ENCODE peak calls at places on chromosomes 3 and 15, in five cellular contexts. S is tibial artery, I is breast epithelium, A is fibroblast of lung, X is neuronal stem cell. B is an unnamed sample.

GRCh38 chr15:69078638-69079037 is 64.1 kb downstream of the NOX5 start:
- DNase-seq in S (no peak), I (no peak), A (no peak), X (no peak), B (no peak)

GRCh38 chr3:43785551-43785950 is 94.8 kb downstream of the ABHD5 start:
- DNase-seq in S (no peak), I (no peak), A (peak; percentile 25), X (no peak), B (no peak)

GRCh38 chr15:52394020-52394608 is 98.5 kb upstream of the MYO5C start:
- DNase-seq in S (no peak), I (no peak), A (peak; percentile 6), X (no peak), B (no peak)

GRCh38 chr15:62848631-62849050 is 193.9 kb upstream of the TPM1 start:
- DNase-seq in S (no peak), I (no peak), A (peak; percentile 40), X (no peak), B (no peak)

GRCh38 chr3:121667333-121667732 is 6.6 kb upstream of the HCLS1 start:
- DNase-seq in S (no peak), I (no peak), A (no peak), X (no peak), B (no peak)

GRCh38 chr3:32401141-32401540 is 9.5 kb downstream of the CMTM7 start:
- DNase-seq in S (no peak), I (no peak), A (no peak), X (no peak), B (no peak)

GRCh38 chr15:77622212-77622941 is 10.3 kb downstream of the LINGO1 start:
- DNase-seq in S (no peak), I (no peak), A (no peak), X (no peak), B (no peak)

GRCh38 chr3:48023377-48023776 is 7.2 kb upstream of the MAP4 start:
- DNase-seq in S (no peak), I (no peak), A (no peak), X (no peak), B (no peak)

GRCh38 chr15:48800245-48800644 is 10.6 kb downstream of the CEP152 start:
- DNase-seq in S (no peak), I (no peak), A (no peak), X (no peak), B (no peak)

GRCh38 chr15:80615783-80616391 is 79.2 kb upstream of the ABHD17C start:
- DNase-seq in S (no peak), I (peak; percentile 71), A (peak; percentile 54), X (no peak), B (no peak)

GRCh38 chr3:171380711-171381435 is 79.3 kb downstream of the TNIK start:
- DNase-seq in S (no peak), I (no peak), A (no peak), X (no peak), B (no peak)

GRCh38 chr3:40382617-40382979 is 4.4 kb upstream of the ENTPD3 start:
- DNase-seq in S (no peak), I (no peak), A (no peak), X (no peak), B (no peak)

GRCh38 chr3:39166134-39166710 is 12.8 kb upstream of the CSRNP1 start:
- DNase-seq in S (peak; percentile 65), I (no peak), A (peak; percentile 91), X (no peak), B (no peak)

GRCh38 chr3:154730221-154730620 is 300.2 kb upstream of the GPR149 start:
- DNase-seq in S (no peak), I (no peak), A (no peak), X (no peak), B (no peak)

DNA sequence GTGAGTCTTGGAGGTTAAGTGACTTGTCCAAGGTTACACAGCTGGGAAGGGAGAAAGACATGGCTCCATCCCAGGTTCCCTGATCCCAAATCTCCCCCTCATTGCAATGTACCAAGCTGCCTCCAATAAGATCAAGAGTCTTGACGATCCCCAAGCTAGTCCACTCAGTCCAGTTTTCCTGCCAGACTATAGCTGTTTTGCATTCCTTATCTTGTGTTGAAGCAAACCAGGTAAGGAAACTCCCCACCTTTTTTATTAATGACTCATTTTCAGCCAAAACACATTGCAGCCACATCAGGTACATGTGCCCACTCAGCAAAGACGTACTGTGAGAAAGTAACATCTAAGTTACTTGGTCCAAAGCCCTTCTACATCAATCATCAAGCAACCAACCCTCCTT is 41.9 kb downstream of the LIPC start:
- DNase-seq in S (no peak), I (no peak), A (peak; percentile 96), X (no peak), B (no peak)
- H3K4me1 ChIP-seq in S (no peaks in the 10 kb centered on the region), I (no peaks in the 10 kb centered on the region), A (peaks cover 19% of the 10 kb centered on the region), X (peaks cover 31% of the 10 kb centered on the region), B (peaks cover 23% of the 10 kb centered on the region)

GRCh38 chr3:152264378-152264777 is 4.4 kb upstream of the MBNL1 start:
- DNase-seq in S (no peak), I (no peak), A (no peak), X (no peak), B (no peak)
- H3K27ac ChIP-seq in S (peak overlapping the region; percentile 93), I (no peak overlapping the region), A (no peak overlapping the region), X (no peak overlapping the region), B (no peak overlapping the region)

GRCh38 chr15:40436892-40437753 is 3.6 kb upstream of the BAHD1 start:
- DNase-seq in S (no peak), I (no peak), A (no peak), X (no peak), B (no peak)

GRCh38 chr15:40438712-40439111 is 2.0 kb upstream of the BAHD1 start:
- DNase-seq in S (no peak), I (no peak), A (no peak), X (no peak), B (no peak)

GRCh38 chr15:40436116-40436891 is 4.4 kb upstream of the BAHD1 start:
- DNase-seq in S (no peak), I (no peak), A (no peak), X (no peak), B (no peak)

GRCh38 chr15:40437754-40438687 is 2.7 kb upstream of the BAHD1 start:
- DNase-seq in S (no peak), I (no peak), A (no peak), X (no peak), B (no peak)

DNA sequence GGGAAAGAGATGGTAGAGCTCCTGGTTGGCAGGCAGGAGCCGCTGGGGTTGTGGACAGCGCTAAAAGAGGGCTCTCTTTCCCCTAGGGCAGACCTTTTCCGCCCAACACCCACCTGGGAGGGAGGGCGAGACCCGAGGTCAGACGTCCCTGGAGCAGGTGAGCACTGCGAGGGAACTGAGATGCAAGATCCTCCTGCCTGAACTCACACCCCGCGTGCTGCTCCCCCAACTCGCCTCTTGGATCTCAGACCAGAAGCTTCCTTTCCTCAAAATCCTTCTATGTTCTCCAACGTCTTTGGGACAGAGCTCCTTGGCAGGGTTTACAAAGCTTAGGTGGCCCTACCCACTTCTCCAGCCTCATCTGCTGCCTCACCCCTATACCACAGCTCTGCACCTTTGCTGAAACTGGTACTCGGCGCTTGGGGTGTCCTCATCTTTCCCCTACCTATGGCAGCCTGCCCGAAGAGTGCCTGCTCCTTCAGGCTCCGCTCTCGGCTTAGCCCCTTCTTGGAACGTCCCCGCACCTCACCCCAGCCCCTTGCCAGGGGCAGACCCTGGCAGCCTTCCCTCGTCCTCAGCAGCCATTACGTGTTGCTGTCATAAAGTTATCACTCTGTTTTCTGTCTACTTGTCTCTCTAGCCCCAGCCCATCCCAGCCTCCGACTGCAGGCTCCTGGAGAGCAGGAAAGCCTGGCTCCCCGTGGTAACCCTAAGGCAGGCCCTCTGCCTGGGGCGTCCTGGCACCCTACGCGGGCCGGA is 5.2 kb upstream of the BAHD1 start:
- DNase-seq in S (no peak), I (no peak), A (no peak), X (no peak), B (no peak)
- H3K4me3 ChIP-seq in S (peak overlapping the region; percentile 48), I (peak overlapping the region; percentile 54), A (no peak overlapping the region), X (peak overlapping the region; percentile 71), B (peak overlapping the region; percentile 50)

GRCh38 chr3:124882749-124883148 is 4.4 kb downstream of the ITGB5 start:
- DNase-seq in S (no peak), I (no peak), A (peak; percentile 51), X (peak; percentile 67), B (no peak)
- H3K4me1 ChIP-seq in S (peaks cover 52% of the 10 kb centered on the region), I (peaks cover 15% of the 10 kb centered on the region), A (peaks cover 19% of the 10 kb centered on the region), X (peaks cover 30% of the 10 kb centered on the region), B (peaks cover 5% of the 10 kb centered on the region)

GRCh38 chr3:185319801-185320200 is 43.1 kb upstream of the MAP3K13 start:
- DNase-seq in S (no peak), I (no peak), A (no peak), X (no peak), B (no peak)
- H3K27ac ChIP-seq in S (no peak overlapping the region), I (no peak overlapping the region), A (no peak overlapping the region), X (no peak overlapping the region), B (no peak overlapping the region)

GRCh38 chr3:8734137-8734878 is 706 bp downstream of the CAV3 start:
- DNase-seq in S (no peak), I (no peak), A (no peak), X (no peak), B (no peak)
- H3K4me3 ChIP-seq in S (peak overlapping the region; percentile 24), I (no peak overlapping the region), A (no peak overlapping the region), X (no peak overlapping the region), B (no peak overlapping the region)

GRCh38 chr3:50243552-50243895 is 7.5 kb downstream of the GNAI2 start:
- DNase-seq in S (no peak), I (no peak), A (no peak), X (no peak), B (no peak)
- H3K4me1 ChIP-seq in S (peaks cover 90% of the 10 kb centered on the region), I (peaks cover 56% of the 10 kb centered on the region), A (peaks cover 50% of the 10 kb centered on the region), X (peaks cover 62% of the 10 kb centered on the region), B (peaks cover 93% of the 10 kb centered on the region)

DNA sequence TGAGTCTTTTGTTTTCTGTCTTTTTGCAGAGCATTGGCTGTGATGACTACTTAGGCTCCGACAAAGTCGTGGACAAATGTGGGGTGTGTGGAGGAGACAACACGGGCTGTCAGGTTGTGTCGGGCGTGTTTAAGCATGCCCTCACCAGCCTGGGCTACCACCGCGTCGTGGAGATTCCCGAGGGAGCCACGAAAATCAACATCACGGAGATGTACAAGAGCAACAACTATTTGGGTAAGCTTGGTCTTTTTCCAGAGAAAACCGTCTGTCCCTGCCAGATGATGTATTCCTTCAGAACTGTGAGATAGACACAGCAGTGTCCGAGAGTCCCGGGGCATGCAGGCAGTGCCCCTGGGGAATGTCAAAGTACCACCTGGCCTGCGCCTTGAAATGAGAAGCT is 149.9 kb upstream of the NR2E3 start:
- DNase-seq in S (no peak), I (peak; percentile 49), A (no peak), X (no peak), B (no peak)
- H3K27ac ChIP-seq in S (no peak overlapping the region), I (peak overlapping the region; percentile 66), A (no peak overlapping the region), X (no peak overlapping the region), B (no peak overlapping the region)